ENCODE peak calls at places on chromosomes 12 and 14, in nine cellular contexts. Y, O, U, A, D, N, P, C and F are unnamed samples.

GRCh38 chr12:92929957-92930356 is 862 bp upstream of the EEA1 start:
- DNase-seq in Y (no peak), U (no peak), C (no peak), A (no peak), N (no peak), D (no peak), P (no peak), O (no peak), F (no peak)

GRCh38 chr12:63916561-63917476 is 72.3 kb downstream of the SRGAP1 start:
- DNase-seq in A (no peak), D (no peak), C (no peak), P (no peak), Y (no peak), O (no peak), N (no peak), U (no peak), F (no peak)

GRCh38 chr12:28535216-28535615 is 345.0 kb downstream of the CCDC91 start:
- DNase-seq in O (no peak), N (no peak), Y (no peak), P (no peak), D (no peak), C (no peak), A (no peak), U (no peak), F (no peak)

GRCh38 chr12:26523708-26524150 is 309.3 kb downstream of the ITPR2 start:
- DNase-seq in Y (no peak), C (peak; percentile 92), O (peak; percentile 82), P (no peak), N (peak; percentile 92), U (no peak), A (no peak), D (peak; percentile 94), F (peak; percentile 97)

GRCh38 chr12:29709641-29710040 is 74.1 kb downstream of the TMTC1 start:
- DNase-seq in D (no peak), O (no peak), C (no peak), N (no peak), Y (no peak), A (no peak), U (no peak), P (no peak), F (no peak)

GRCh38 chr12:85835810-85836715 is at the start of gene RASSF9:
- DNase-seq in P (no peak), O (peak; percentile 58), U (no peak), A (no peak), N (peak; percentile 78), Y (no peak), D (peak; percentile 82), C (peak; percentile 70), F (peak; percentile 90)

GRCh38 chr14:102487204-102487577 is 22.4 kb downstream of the ANKRD9 start:
- DNase-seq in P (no peak), D (no peak), Y (no peak), A (no peak), C (no peak), N (no peak), U (no peak), O (no peak), F (no peak)

GRCh38 chr12:118714051-118714460 is 267.3 kb upstream of the SRRM4 start:
- DNase-seq in U (peak; percentile 82), A (peak; percentile 13), Y (peak; percentile 15), N (no peak), D (no peak), P (peak; percentile 34), C (peak; percentile 57), O (no peak), F (no peak)

GRCh38 chr14:24053548-24054323 is 1.9 kb downstream of the CARMIL3 start:
- DNase-seq in D (no peak), C (no peak), N (no peak), P (no peak), A (no peak), Y (no peak), O (no peak), U (peak; percentile 8), F (peak; percentile 61)

GRCh38 chr14:34843011-34843554 is 32.1 kb downstream of the BAZ1A start:
- DNase-seq in U (no peak), D (no peak), Y (peak; percentile 46), C (no peak), O (no peak), N (no peak), P (no peak), A (peak; percentile 32), F (no peak)

GRCh38 chr12:111756196-111756595 is 10.5 kb upstream of the ALDH2 start:
- DNase-seq in Y (no peak), P (no peak), U (no peak), A (no peak), N (no peak), C (no peak), D (no peak), O (no peak), F (no peak)

GRCh38 chr14:91127411-91127810 is 13.5 kb downstream of the DGLUCY start:
- DNase-seq in O (peak; percentile 68), N (peak; percentile 96), C (peak; percentile 62), P (no peak), D (peak; percentile 83), A (no peak), Y (no peak), U (no peak), F (no peak)

GRCh38 chr12:21627924-21628323 is 23.3 kb upstream of the GYS2 start:
- DNase-seq in A (no peak), P (no peak), C (no peak), N (no peak), U (no peak), D (no peak), O (peak; percentile 17), Y (no peak), F (no peak)

GRCh38 chr14:75163677-75164076 is 12.7 kb downstream of the TMED10 start:
- DNase-seq in C (no peak), D (no peak), P (no peak), A (no peak), N (no peak), U (no peak), O (no peak), Y (no peak), F (no peak)

GRCh38 chr12:53231859-53232640 is at the start of gene RARG:
- DNase-seq in N (peak; percentile 83), D (peak; percentile 92), C (peak; percentile 81), A (peak; percentile 87), U (no peak), Y (peak; percentile 69), P (no peak), O (peak; percentile 60), F (peak; percentile 85)

GRCh38 chr12:5966486-5967095 is 21.5 kb upstream of the ANO2 start:
- DNase-seq in C (no peak), O (no peak), D (no peak), U (no peak), A (no peak), Y (no peak), P (no peak), N (no peak), F (no peak)

GRCh38 chr12:41014643-41015020 is 173.5 kb upstream of the PDZRN4 start:
- DNase-seq in Y (no peak), P (no peak), N (no peak), A (peak; percentile 3), U (no peak), D (no peak), O (no peak), C (no peak), F (no peak)

GRCh38 chr12:41013921-41014642 is 174.0 kb upstream of the PDZRN4 start:
- DNase-seq in P (no peak), Y (no peak), A (no peak), U (no peak), D (no peak), N (no peak), O (no peak), C (no peak), F (no peak)

GRCh38 chr12:41008472-41008871 is 179.6 kb upstream of the PDZRN4 start:
- DNase-seq in N (no peak), C (no peak), P (no peak), A (no peak), O (no peak), U (no peak), D (no peak), Y (no peak), F (no peak)

GRCh38 chr12:41011939-41012338 is 176.2 kb upstream of the PDZRN4 start:
- DNase-seq in C (no peak), O (no peak), D (no peak), A (no peak), P (no peak), U (no peak), Y (no peak), N (no peak), F (no peak)
- H3K9me3 ChIP-seq in C (peaks cover 5% of the 10 kb centered on the region), O (peaks cover 49% of the 10 kb centered on the region), D (no peaks in the 10 kb centered on the region), A (peaks cover 52% of the 10 kb centered on the region), P (peaks cover 14% of the 10 kb centered on the region), U (peaks cover 19% of the 10 kb centered on the region), Y (peaks cover 12% of the 10 kb centered on the region), N (peaks cover 16% of the 10 kb centered on the region), F (no peaks in the 10 kb centered on the region)

GRCh38 chr14:76891436-76891835 is 65.2 kb downstream of the LRRC74A start:
- DNase-seq in C (no peak), O (no peak), P (no peak), Y (no peak), D (no peak), N (no peak), U (no peak), A (no peak), F (no peak)
- H3K27ac ChIP-seq in C (no peak overlapping the region), O (no peak overlapping the region), P (no peak overlapping the region), Y (no peak overlapping the region), D (no peak overlapping the region), N (no peak overlapping the region), U (no peak overlapping the region), A (no peak overlapping the region), F (no peak overlapping the region)

GRCh38 chr14:26811756-26812305 is 214.0 kb upstream of the NOVA1 start:
- DNase-seq in Y (no peak), P (no peak), O (no peak), A (no peak), U (no peak), C (no peak), D (no peak), N (no peak), F (no peak)

DNA sequence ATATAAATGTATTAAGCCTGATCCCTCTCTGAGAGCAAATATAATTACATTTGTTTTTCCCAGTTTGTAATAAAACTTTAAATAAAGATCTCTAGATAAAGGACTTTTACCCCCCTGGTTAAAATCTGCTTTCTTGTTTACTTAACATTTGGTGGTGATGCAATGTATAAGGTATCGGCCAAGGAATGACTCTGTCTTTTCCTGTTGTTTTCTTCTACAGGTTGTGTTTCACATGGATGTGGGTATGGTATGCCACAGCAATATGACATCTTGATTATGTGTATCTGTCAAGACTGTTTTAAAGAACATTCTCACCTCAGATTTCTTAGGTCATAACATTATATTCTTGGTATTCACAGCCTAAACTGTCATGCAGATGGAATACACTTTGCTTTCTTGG is 210.6 kb upstream of the NOVA1 start:
- DNase-seq in U (no peak), O (no peak), A (no peak), D (no peak), Y (no peak), C (no peak), N (no peak), P (no peak), F (no peak)
- H3K9me3 ChIP-seq in U (peaks cover 4% of the 10 kb centered on the region), O (peaks cover 8% of the 10 kb centered on the region), A (peaks cover 5% of the 10 kb centered on the region), D (no peaks in the 10 kb centered on the region), Y (peaks cover 6% of the 10 kb centered on the region), C (no peaks in the 10 kb centered on the region), N (no peaks in the 10 kb centered on the region), P (peaks cover 17% of the 10 kb centered on the region), F (no peaks in the 10 kb centered on the region)

DNA sequence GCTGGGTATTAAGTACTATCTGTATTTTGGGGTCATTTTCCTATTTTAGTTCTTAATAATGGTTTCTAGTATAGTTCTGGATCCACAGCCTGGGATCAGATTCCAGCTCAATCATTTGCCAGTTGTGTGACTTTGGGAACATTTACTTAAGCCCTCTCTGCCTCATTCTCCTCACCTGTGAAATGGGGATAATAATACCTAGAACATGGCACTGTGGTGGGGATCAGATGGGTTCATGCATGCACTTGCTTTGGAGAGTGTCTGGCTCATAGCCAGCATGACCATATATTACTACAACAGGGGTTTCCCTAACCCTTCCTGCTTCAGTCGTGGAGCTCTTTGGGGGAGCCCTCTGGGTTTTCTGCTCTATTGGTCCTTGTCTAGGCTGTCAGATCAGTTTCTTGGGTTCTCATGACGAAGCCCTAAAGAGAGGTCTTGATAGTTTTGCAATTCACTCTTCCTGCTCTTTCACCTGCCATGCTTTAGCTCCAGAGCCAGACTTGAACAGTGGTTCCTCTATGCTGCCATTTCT is 34.1 kb upstream of the SMOC1 start:
- DNase-seq in O (no peak), P (no peak), Y (no peak), N (no peak), C (no peak), U (no peak), D (no peak), A (no peak), F (no peak)
- H3K27ac ChIP-seq in O (no peak overlapping the region), P (no peak overlapping the region), Y (no peak overlapping the region), N (no peak overlapping the region), C (peak overlapping the region; percentile 69), U (no peak overlapping the region), D (no peak overlapping the region), A (no peak overlapping the region), F (no peak overlapping the region)